ENCODE peak calls at places on chromosomes 1 and 21, in seven cellular contexts. O, J, B, H, S, I and R are unnamed samples.

GRCh38 chr1:82542141-82542540 is 741.4 kb downstream of the ADGRL2 start:
- DNase-seq in O (no peak), J (no peak), B (no peak), H (no peak), S (no peak), I (no peak), R (no peak)

GRCh38 chr1:192512426-192513125 is 63.0 kb upstream of the RGS1 start:
- DNase-seq in O (no peak), J (no peak), B (no peak), H (no peak), S (no peak), I (no peak), R (no peak)

GRCh38 chr1:27632387-27633297 is 2.3 kb downstream of the FGR start:
- DNase-seq in O (no peak), J (no peak), B (peak), H (no peak), S (peak), I (peak), R (no peak)

GRCh38 chr1:58628987-58629598 is 52.0 kb upstream of the TACSTD2 start:
- DNase-seq in O (no peak), J (no peak), B (no peak), H (no peak), S (no peak), I (no peak), R (peak)

GRCh38 chr1:172717722-172718455 is 59.0 kb downstream of the FASLG start:
- DNase-seq in O (no peak), J (no peak), B (no peak), H (no peak), S (no peak), I (no peak), R (peak)

GRCh38 chr1:211892577-211892976 is 62.0 kb upstream of the LPGAT1 start:
- DNase-seq in O (no peak), J (no peak), B (no peak), H (no peak), S (no peak), I (no peak), R (no peak)

GRCh38 chr1:24914226-24915069 is 15.6 kb downstream of the RUNX3 start:
- DNase-seq in O (peak), J (peak), B (no peak), H (peak), S (no peak), I (no peak), R (peak)

GRCh38 chr1:1391225-1391624 is 7.9 kb downstream of the CCNL2 start:
- DNase-seq in O (no peak), J (no peak), B (no peak), H (peak), S (no peak), I (no peak), R (no peak)

GRCh38 chr1:231971397-231972233 is 345.0 kb downstream of the DISC1 start:
- DNase-seq in O (no peak), J (no peak), B (no peak), H (no peak), S (no peak), I (no peak), R (no peak)

GRCh38 chr1:101205457-101205856 is 31.4 kb upstream of the S1PR1 start:
- DNase-seq in O (no peak), J (no peak), B (no peak), H (no peak), S (no peak), I (no peak), R (no peak)

GRCh38 chr1:164673584-164674214 is 114.7 kb downstream of the PBX1 start:
- DNase-seq in O (no peak), J (no peak), B (no peak), H (no peak), S (no peak), I (no peak), R (no peak)

GRCh38 chr1:1182491-1183220 is 9.0 kb downstream of the TTLL10 start:
- DNase-seq in O (peak), J (no peak), B (no peak), H (peak), S (no peak), I (no peak), R (no peak)

GRCh38 chr1:72100766-72101165 is 181.6 kb downstream of the NEGR1 start:
- DNase-seq in O (no peak), J (no peak), B (no peak), H (no peak), S (no peak), I (no peak), R (no peak)

GRCh38 chr1:167981933-167982332 is 45.1 kb upstream of the MPC2 start:
- DNase-seq in O (no peak), J (no peak), B (no peak), H (no peak), S (no peak), I (no peak), R (no peak)

GRCh38 chr1:108611984-108612383 is 48.9 kb downstream of the HENMT1 start:
- DNase-seq in O (no peak), J (no peak), B (no peak), H (no peak), S (no peak), I (no peak), R (no peak)

GRCh38 chr1:188499690-188500089 is 1670.9 kb downstream of the PLA2G4A start:
- DNase-seq in O (no peak), J (no peak), B (no peak), H (no peak), S (no peak), I (no peak), R (no peak)

GRCh38 chr21:43312751-43313169 is 114.2 kb downstream of the SIK1 start:
- DNase-seq in O (peak), J (no peak), B (no peak), H (no peak), S (no peak), I (no peak), R (no peak)

GRCh38 chr1:183126528-183126927 is 59.5 kb upstream of the LAMC2 start:
- DNase-seq in O (no peak), J (no peak), B (no peak), H (no peak), S (no peak), I (no peak), R (no peak)

GRCh38 chr1:239706245-239706892 is 320.0 kb downstream of the CHRM3 start:
- DNase-seq in O (no peak), J (no peak), B (no peak), H (no peak), S (no peak), I (no peak), R (no peak)

GRCh38 chr1:220775238-220775853 is 11.4 kb upstream of the MTARC1 start:
- DNase-seq in O (no peak), J (no peak), B (no peak), H (peak), S (peak), I (peak), R (peak)

GRCh38 chr1:206556748-206557635 is 49.7 kb downstream of the RASSF5 start:
- DNase-seq in O (peak), J (peak), B (peak), H (peak), S (peak), I (peak), R (peak)

GRCh38 chr1:8303141-8303540 is 14.8 kb upstream of the SLC45A1 start:
- DNase-seq in O (no peak), J (no peak), B (no peak), H (no peak), S (no peak), I (no peak), R (no peak)